ENCODE peak calls at places on chromosomes 1 and 21, in seven cellular contexts. C is suprapubic skin; P is sigmoid colon; R is dorsolateral prefrontal cortex; A is MCF 10A; J is cardiac fibroblast; Z is CD4-positive, alpha-beta T cell. M is an unnamed sample.

GRCh38 chr21:37402251-37402867 is 35.8 kb downstream of the DYRK1A start:
- DNase-seq in C (no peak), P (no peak), R (no peak), A (no peak), J (no peak), Z (no peak), M (no peak)

GRCh38 chr1:64962447-64962846 is 3.9 kb downstream of the JAK1 start:
- DNase-seq in C (no peak), P (no peak), R (no peak), A (no peak), J (no peak), Z (no peak), M (no peak)

GRCh38 chr1:197471248-197472035 is 203.4 kb downstream of the CRB1 start:
- DNase-seq in C (no peak), P (no peak), R (peak), A (no peak), J (no peak), Z (no peak), M (no peak)

GRCh38 chr1:247740721-247741120 is 2.3 kb downstream of the OR14K1 start:
- DNase-seq in C (no peak), P (no peak), R (no peak), A (peak), J (peak), Z (no peak), M (no peak)

GRCh38 chr1:187252923-187253322 is 424.2 kb downstream of the PLA2G4A start:
- DNase-seq in C (no peak), P (no peak), R (no peak), A (no peak), J (no peak), Z (no peak), M (no peak)

GRCh38 chr1:12166834-12167492 is at the start of gene TNFRSF1B:
- DNase-seq in C (no peak), P (peak), R (peak), A (no peak), J (no peak), Z (no peak), M (peak)

GRCh38 chr1:201828451-201828819 is 522 bp upstream of the IPO9 start:
- DNase-seq in C (no peak), P (no peak), R (no peak), A (no peak), J (no peak), Z (no peak), M (no peak)

GRCh38 chr1:119888476-119888875 is 7.8 kb downstream of the ADAM30 start:
- DNase-seq in C (no peak), P (no peak), R (no peak), A (no peak), J (no peak), Z (no peak), M (no peak)

GRCh38 chr21:44582980-44583799 is 2.8 kb upstream of the KRTAP10-5 start:
- DNase-seq in C (no peak), P (no peak), R (no peak), A (no peak), J (no peak), Z (no peak), M (no peak)

GRCh38 chr1:15965228-15965767 is 10.6 kb downstream of the ZBTB17 start:
- DNase-seq in C (no peak), P (no peak), R (no peak), A (no peak), J (peak), Z (no peak), M (no peak)

GRCh38 chr1:109112056-109112651 is 1.8 kb upstream of the ELAPOR1 start:
- DNase-seq in C (no peak), P (no peak), R (no peak), A (peak), J (peak), Z (no peak), M (no peak)

GRCh38 chr1:228988655-228989054 is 253.4 kb downstream of the RHOU start:
- DNase-seq in C (no peak), P (no peak), R (no peak), A (no peak), J (peak), Z (no peak), M (no peak)

GRCh38 chr1:117819301-117819700 is 110.1 kb downstream of the GDAP2 start:
- DNase-seq in C (no peak), P (no peak), R (no peak), A (no peak), J (no peak), Z (no peak), M (no peak)

GRCh38 chr1:85230305-85230977 is 29.0 kb downstream of the C1orf52 start:
- DNase-seq in C (no peak), P (no peak), R (no peak), A (no peak), J (no peak), Z (no peak), M (no peak)

GRCh38 chr1:224774378-224774777 is 155.1 kb upstream of the DNAH14 start:
- DNase-seq in C (no peak), P (no peak), R (no peak), A (peak), J (no peak), Z (no peak), M (no peak)

GRCh38 chr1:180898441-180899219 is 14.1 kb upstream of the KIAA1614 start:
- DNase-seq in C (no peak), P (no peak), R (no peak), A (no peak), J (no peak), Z (no peak), M (no peak)

GRCh38 chr1:237041795-237042466 is at the start of gene RYR2:
- DNase-seq in C (no peak), P (no peak), R (peak), A (no peak), J (no peak), Z (no peak), M (peak)

GRCh38 chr1:205538211-205538840 is 33.9 kb downstream of the CDK18 start:
- DNase-seq in C (peak), P (peak), R (no peak), A (no peak), J (peak), Z (no peak), M (no peak)

GRCh38 chr1:160834945-160835565 is 27.6 kb downstream of the CD244 start:
- DNase-seq in C (no peak), P (no peak), R (no peak), A (peak), J (peak), Z (peak), M (no peak)

GRCh38 chr1:64087768-64088167 is 115.7 kb upstream of the UBE2U start:
- DNase-seq in C (no peak), P (no peak), R (no peak), A (no peak), J (peak), Z (no peak), M (no peak)

GRCh38 chr1:226427131-226427530 is 19.2 kb upstream of the PARP1 start:
- DNase-seq in C (no peak), P (no peak), R (no peak), A (no peak), J (no peak), Z (no peak), M (no peak)

GRCh38 chr21:19322360-19322759 is 918.8 kb upstream of the TMPRSS15 start:
- DNase-seq in C (no peak), P (no peak), R (no peak), A (peak), J (no peak), Z (no peak), M (no peak)

GRCh38 chr1:17790383-17791054 is 35.4 kb downstream of the ACTL8 start:
- DNase-seq in C (no peak), P (no peak), R (peak), A (no peak), J (no peak), Z (no peak), M (no peak)

GRCh38 chr1:47175227-47175934 is 14.5 kb downstream of the PDZK1IP1 start:
- DNase-seq in C (no peak), P (no peak), R (peak), A (peak), J (peak), Z (peak), M (peak)

GRCh38 chr21:45104560-45104959 is 30.2 kb downstream of the ADARB1 start:
- DNase-seq in C (no peak), P (no peak), R (no peak), A (peak), J (peak), Z (no peak), M (no peak)

GRCh38 chr1:80925130-80925780 is 875.5 kb upstream of the ADGRL2 start:
- DNase-seq in C (no peak), P (no peak), R (no peak), A (no peak), J (no peak), Z (no peak), M (no peak)

GRCh38 chr1:39270368-39270767 is 65.9 kb downstream of the MACF1 start:
- DNase-seq in C (no peak), P (no peak), R (no peak), A (no peak), J (no peak), Z (no peak), M (no peak)

GRCh38 chr1:207752456-207753132 is 740 bp downstream of the CD46 start:
- DNase-seq in C (peak), P (peak), R (no peak), A (peak), J (peak), Z (no peak), M (peak)

GRCh38 chr1:101317590-101317989 is 80.8 kb downstream of the S1PR1 start:
- DNase-seq in C (no peak), P (no peak), R (no peak), A (no peak), J (no peak), Z (no peak), M (no peak)
- TF ChIP-seq CTCF in C (no peak), P (no peak), R (no peak), A (no peak), J (no peak), Z (no peak), M (peak)

DNA sequence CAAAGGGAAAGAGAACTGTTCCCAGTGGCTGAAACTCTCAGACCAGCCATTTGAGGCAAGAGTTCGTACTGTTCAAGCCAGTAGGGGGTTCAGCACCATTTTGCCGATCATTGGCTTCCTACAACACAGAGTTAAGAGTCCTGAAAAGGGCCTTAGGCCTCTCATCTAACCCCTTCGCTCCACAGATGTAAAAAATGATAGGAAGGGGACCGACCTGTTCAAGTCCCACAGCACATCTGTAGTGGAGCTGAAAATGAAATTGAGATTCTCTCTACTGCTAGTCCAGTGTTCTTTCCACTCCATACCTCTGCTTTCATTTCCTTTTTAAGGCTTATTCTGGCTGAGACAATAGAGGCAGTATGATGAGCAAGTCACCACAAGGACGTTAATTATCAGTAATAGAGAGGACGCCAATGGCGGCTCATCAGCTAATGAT is 1.1 kb downstream of the DDR2 start:
- DNase-seq in C (no peak), P (no peak), R (no peak), A (no peak), J (peak), Z (no peak), M (no peak)
- TF ChIP-seq CTCF in C (no peak), P (no peak), R (no peak), A (no peak), J (peak), Z (no peak), M (no peak)

DNA sequence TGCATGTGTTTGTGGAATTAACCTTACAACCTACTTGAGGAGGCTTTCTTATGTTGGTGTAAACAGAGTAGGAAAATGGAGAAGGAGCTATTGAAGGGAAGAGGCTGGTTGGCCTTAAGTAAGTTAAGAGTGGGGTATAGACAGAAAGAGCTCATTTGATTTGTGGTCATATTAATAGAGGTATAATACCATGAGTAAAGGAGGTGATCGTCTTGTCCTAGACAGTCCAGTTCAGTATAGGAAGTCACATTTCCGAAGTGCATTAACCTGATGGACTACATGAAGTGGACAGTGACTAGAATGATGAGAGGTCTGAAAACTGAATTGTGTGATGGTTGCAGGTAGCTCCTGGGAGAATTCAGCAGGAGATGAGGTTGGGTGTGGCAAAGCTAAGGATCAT is 215.4 kb upstream of the ZC3H12A start:
- DNase-seq in C (no peak), P (no peak), R (no peak), A (no peak), J (no peak), Z (no peak), M (no peak)
- TF ChIP-seq CTCF in C (no peak), P (no peak), R (no peak), A (no peak), J (no peak), Z (no peak), M (no peak)

DNA sequence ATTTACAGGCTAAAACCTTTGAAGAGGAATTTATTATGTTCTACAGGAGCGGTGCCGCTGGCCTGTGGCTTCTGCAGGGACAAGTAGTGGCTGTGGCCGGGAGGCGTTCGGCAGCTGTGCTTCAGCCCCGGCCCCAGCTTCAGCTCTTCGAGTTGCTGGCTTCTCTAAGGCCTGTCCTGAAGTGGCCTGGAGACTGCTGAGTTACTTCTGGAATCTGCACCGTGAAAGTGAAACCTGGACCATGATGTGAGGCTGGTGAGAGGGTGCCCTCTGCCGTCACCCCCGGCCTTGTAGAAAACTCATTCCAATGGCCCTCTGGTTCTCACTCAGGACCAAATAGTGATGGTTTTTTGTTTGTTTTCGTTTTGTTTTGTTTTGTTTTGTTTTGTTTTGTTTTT is 48.1 kb downstream of the PRKCZ start:
- DNase-seq in C (no peak), P (no peak), R (no peak), A (no peak), J (no peak), Z (no peak), M (no peak)
- TF ChIP-seq CTCF in C (no peak), P (no peak), R (peak), A (no peak), J (no peak), Z (no peak), M (no peak)

DNA sequence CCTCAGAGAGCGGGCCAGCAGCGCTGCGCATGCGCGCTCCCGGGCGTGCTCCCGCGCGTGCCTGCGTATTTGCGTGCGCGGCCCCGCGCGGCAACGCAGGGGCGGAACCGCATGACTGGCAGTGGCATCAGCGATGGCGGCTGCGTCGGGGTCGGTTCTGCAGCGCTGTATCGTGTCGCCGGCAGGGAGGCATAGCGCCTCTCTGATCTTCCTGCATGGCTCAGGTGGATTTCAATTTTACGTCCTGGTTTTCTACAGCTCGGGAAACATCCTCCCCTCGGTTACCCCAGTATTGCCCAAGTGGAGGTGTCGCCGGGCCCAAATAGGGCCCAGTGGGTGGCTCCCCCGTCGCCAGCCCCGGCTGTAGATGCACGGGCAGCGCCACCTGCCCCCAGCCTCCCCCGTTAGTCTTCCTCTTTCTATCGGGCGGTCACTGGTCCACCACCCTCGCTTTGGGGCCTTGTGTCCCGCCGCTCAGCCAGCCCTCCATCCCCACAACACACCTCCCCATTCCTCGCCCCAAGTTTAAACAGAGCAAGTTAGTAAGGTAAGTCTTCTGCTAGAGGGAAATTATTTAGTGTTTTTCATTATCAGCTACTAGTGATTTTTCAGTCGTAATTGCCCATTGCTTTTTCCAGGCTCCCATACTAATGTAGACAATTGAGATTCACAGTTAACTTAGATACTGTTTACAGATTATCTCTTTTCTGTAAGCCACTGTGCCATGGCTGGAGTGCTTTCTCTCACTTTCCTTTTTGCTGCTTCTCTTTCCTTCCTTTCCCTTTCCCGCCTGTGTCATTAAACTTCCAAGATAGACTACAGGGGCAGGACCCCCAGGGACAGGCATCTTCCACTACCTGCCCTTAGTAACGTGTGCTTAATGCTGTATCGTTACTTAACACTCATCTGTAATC is at the start of gene LYPLAL1:
- DNase-seq in C (peak), P (peak), R (peak), A (peak), J (peak), Z (peak), M (peak)
- TF ChIP-seq CTCF in C (no peak), P (no peak), R (peak), A (no peak), J (no peak), Z (no peak), M (peak)

GRCh38 chr21:25891596-25891995 is 156.8 kb downstream of the GABPA start:
- DNase-seq in C (no peak), P (no peak), R (no peak), A (no peak), J (no peak), Z (no peak), M (no peak)

GRCh38 chr21:25898671-25899070 is 163.9 kb downstream of the GABPA start:
- DNase-seq in C (no peak), P (no peak), R (no peak), A (no peak), J (peak), Z (no peak), M (no peak)

GRCh38 chr21:25897383-25897782 is 162.6 kb downstream of the GABPA start:
- DNase-seq in C (no peak), P (no peak), R (no peak), A (no peak), J (no peak), Z (no peak), M (no peak)

GRCh38 chr21:25896657-25897056 is 161.9 kb downstream of the GABPA start:
- DNase-seq in C (no peak), P (no peak), R (no peak), A (no peak), J (no peak), Z (no peak), M (no peak)

GRCh38 chr21:25895565-25896205 is 160.9 kb downstream of the GABPA start:
- DNase-seq in C (no peak), P (no peak), R (no peak), A (peak), J (peak), Z (no peak), M (no peak)
- TF ChIP-seq CTCF in C (peak), P (peak), R (peak), A (peak), J (peak), Z (peak), M (peak)